ENCODE peak calls at places on chromosomes 13 and 19, in seven cellular contexts. D is RWPE1, R is putamen, F is occipital lobe, V is WERI-Rb-1, J is NCI-H774, O is NCI-H526. Y is an unnamed sample.

GRCh38 chr19:15048128-15048527 is 1.2 kb upstream of the CASP14 start:
- DNase-seq in D (no peak), R (no peak), O (no peak), F (no peak), V (no peak), J (no peak), Y (no peak)

GRCh38 chr19:21603431-21604153 is 98.2 kb downstream of the ZNF429 start:
- DNase-seq in R (no peak), O (no peak), F (no peak), D (no peak), J (no peak), V (no peak), Y (no peak)

GRCh38 chr19:29040291-29040690 is 172.7 kb downstream of the UQCRFS1 start:
- DNase-seq in R (no peak), V (no peak), F (no peak), J (no peak), D (no peak), O (no peak), Y (no peak)

GRCh38 chr19:56727731-56728130 is 56.2 kb upstream of the ZNF835 start:
- DNase-seq in R (no peak), V (no peak), F (no peak), D (no peak), J (no peak), O (no peak), Y (no peak)

GRCh38 chr13:110390572-110390971 is 83.5 kb downstream of the COL4A2 start:
- DNase-seq in O (no peak), F (no peak), J (no peak), D (no peak), R (no peak), V (no peak), Y (no peak)

GRCh38 chr13:31896427-31896826 is 135.1 kb upstream of the FRY start:
- DNase-seq in J (no peak), D (no peak), V (no peak), F (no peak), O (peak), R (no peak), Y (no peak)

GRCh38 chr19:42422576-42423461 is 4.4 kb downstream of the LIPE start:
- DNase-seq in O (peak), R (peak), V (no peak), J (no peak), D (peak), F (no peak), Y (peak)

GRCh38 chr13:99406799-99407201 is 94.5 kb upstream of the TM9SF2 start:
- DNase-seq in D (no peak), V (no peak), O (no peak), F (no peak), R (no peak), J (no peak), Y (no peak)

GRCh38 chr13:23770428-23770827 is 118.8 kb downstream of the MIPEP start:
- DNase-seq in O (no peak), D (no peak), V (peak), F (no peak), R (no peak), J (no peak), Y (no peak)

GRCh38 chr13:32021785-32022184 is 9.8 kb upstream of the FRY start:
- DNase-seq in J (no peak), R (no peak), D (no peak), O (no peak), V (no peak), F (no peak), Y (no peak)

GRCh38 chr19:33446156-33446917 is 72.8 kb downstream of the CEBPG start:
- DNase-seq in D (no peak), R (no peak), V (no peak), J (no peak), O (no peak), F (no peak), Y (no peak)

GRCh38 chr13:99357149-99357596 is 50.0 kb upstream of the GPR183 start:
- DNase-seq in J (no peak), O (no peak), F (no peak), R (no peak), D (no peak), V (no peak), Y (no peak)

GRCh38 chr19:45320997-45321775 is 1.5 kb downstream of the CKM start:
- DNase-seq in J (no peak), R (no peak), O (no peak), V (no peak), D (no peak), F (no peak), Y (no peak)

GRCh38 chr19:719636-720377 is 11.1 kb downstream of the PALM start:
- DNase-seq in O (no peak), D (no peak), V (no peak), J (no peak), F (no peak), R (no peak), Y (no peak)

GRCh38 chr13:95128045-95128643 is 173.1 kb downstream of the ABCC4 start:
- DNase-seq in V (no peak), R (no peak), O (no peak), J (peak), D (peak), F (no peak), Y (no peak)

GRCh38 chr19:15279326-15279904 is 47.2 kb upstream of the EPHX3 start:
- DNase-seq in J (no peak), F (no peak), R (no peak), O (no peak), D (no peak), V (peak), Y (no peak)

GRCh38 chr13:110867380-110867779 is 47.5 kb downstream of the ANKRD10 start:
- DNase-seq in D (no peak), R (no peak), F (no peak), V (no peak), O (no peak), J (no peak), Y (no peak)

GRCh38 chr19:6947745-6948144 is 60.4 kb downstream of the ADGRE1 start:
- DNase-seq in D (peak), R (no peak), J (no peak), O (no peak), F (no peak), V (no peak), Y (no peak)

GRCh38 chr19:30681162-30681996 is 309.2 kb downstream of the ZNF536 start:
- DNase-seq in F (no peak), R (no peak), D (no peak), V (no peak), O (no peak), J (no peak), Y (no peak)

GRCh38 chr13:95571941-95572340 is 19.4 kb downstream of the CLDN10 start:
- DNase-seq in J (no peak), O (no peak), R (no peak), V (no peak), D (no peak), F (no peak), Y (no peak)

GRCh38 chr19:43662487-43662886 is 7.5 kb downstream of the PLAUR start:
- DNase-seq in V (peak), R (no peak), J (no peak), O (peak), D (no peak), F (no peak), Y (no peak)

GRCh38 chr19:10690351-10690781 is 10.9 kb upstream of the QTRT1 start:
- DNase-seq in J (no peak), V (no peak), D (no peak), O (no peak), R (no peak), F (no peak), Y (no peak)

GRCh38 chr19:1287622-1288527 is 2.2 kb downstream of the EFNA2 start:
- DNase-seq in F (no peak), D (no peak), O (no peak), V (no peak), J (no peak), R (no peak), Y (no peak)

GRCh38 chr13:40221460-40222201 is 444.8 kb downstream of the FOXO1 start:
- DNase-seq in D (no peak), J (no peak), V (no peak), F (no peak), R (no peak), O (no peak), Y (peak)

GRCh38 chr13:112185466-112185865 is 118.5 kb downstream of the SOX1 start:
- DNase-seq in J (no peak), F (no peak), R (no peak), V (no peak), O (no peak), D (no peak), Y (no peak)

GRCh38 chr13:78100481-78100880 is 181.8 kb upstream of the EDNRB start:
- DNase-seq in J (no peak), D (no peak), O (no peak), R (no peak), F (no peak), V (no peak), Y (no peak)

GRCh38 chr19:13010038-13010991 is 15.0 kb downstream of the NFIX start:
- DNase-seq in J (no peak), V (no peak), F (no peak), R (no peak), D (no peak), O (no peak), Y (no peak)

GRCh38 chr13:113273856-113274590 is 23.0 kb upstream of the LAMP1 start:
- DNase-seq in D (no peak), R (no peak), O (no peak), V (peak), J (no peak), F (no peak), Y (no peak)

GRCh38 chr19:36421749-36422481 is 3.5 kb upstream of the ZFP82 start:
- DNase-seq in J (no peak), V (no peak), O (no peak), D (no peak), F (no peak), R (no peak), Y (no peak)

GRCh38 chr13:40458283-40459031 is 208.0 kb downstream of the FOXO1 start:
- DNase-seq in F (no peak), V (no peak), D (no peak), R (no peak), J (no peak), O (no peak), Y (no peak)

GRCh38 chr19:11420894-11421606 is 1.9 kb upstream of the RGL3 start:
- DNase-seq in D (no peak), F (no peak), J (peak), R (no peak), O (no peak), V (no peak), Y (no peak)